ENCODE peak calls at places on chromosomes 12 and 14, in seven cellular contexts. K is PC-9; Y is choroid plexus epithelial cell; H is NB4; D is CD4-positive, CD25-positive, alpha-beta regulatory T cell; W is heart left ventricle; O is psoas muscle. I is an unnamed sample.

GRCh38 chr12:132456944-132457495 is 32.9 kb upstream of the FBRSL1 start:
- DNase-seq in K (no peak), Y (no peak), H (no peak), D (no peak), W (no peak), O (no peak), I (no peak)

GRCh38 chr12:12992418-12993175 is 7.5 kb downstream of the HEBP1 start:
- DNase-seq in K (no peak), Y (peak), H (peak), D (no peak), W (peak), O (no peak), I (peak)

GRCh38 chr12:104750061-104750460 is 208.0 kb downstream of the SLC41A2 start:
- DNase-seq in K (peak), Y (peak), H (peak), D (no peak), W (no peak), O (no peak), I (peak)

GRCh38 chr12:20599757-20600156 is 95.4 kb upstream of the SLCO1C1 start:
- DNase-seq in K (no peak), Y (no peak), H (no peak), D (no peak), W (no peak), O (no peak), I (peak)

GRCh38 chr12:56677680-56678079 is 10.4 kb downstream of the PTGES3 start:
- DNase-seq in K (no peak), Y (no peak), H (no peak), D (no peak), W (no peak), O (no peak), I (no peak)

GRCh38 chr12:67981236-67982164 is 7.7 kb upstream of the IFNG-AS1 start:
- DNase-seq in K (peak), Y (peak), H (peak), D (no peak), W (no peak), O (no peak), I (peak)

GRCh38 chr14:68140111-68140741 is 320.6 kb downstream of the RAD51B start:
- DNase-seq in K (peak), Y (peak), H (no peak), D (no peak), W (peak), O (no peak), I (peak)

GRCh38 chr14:61462566-61463195 is 141.3 kb downstream of the PRKCH start:
- DNase-seq in K (peak), Y (peak), H (no peak), D (no peak), W (no peak), O (no peak), I (peak)

GRCh38 chr14:99537399-99537798 is 56.2 kb downstream of the CCNK start:
- DNase-seq in K (no peak), Y (peak), H (no peak), D (no peak), W (peak), O (no peak), I (peak)

GRCh38 chr12:100058482-100059029 is 73.8 kb upstream of the ANKS1B start:
- DNase-seq in K (peak), Y (peak), H (peak), D (no peak), W (no peak), O (no peak), I (peak)

GRCh38 chr12:57985685-57986084 is 44.3 kb downstream of the ATP23 start:
- DNase-seq in K (no peak), Y (no peak), H (no peak), D (no peak), W (no peak), O (no peak), I (no peak)

GRCh38 chr12:117857632-117858274 is 111.0 kb downstream of the KSR2 start:
- DNase-seq in K (peak), Y (peak), H (peak), D (peak), W (no peak), O (no peak), I (peak)

GRCh38 chr14:88352299-88353097 is 29.4 kb upstream of the KCNK10 start:
- DNase-seq in K (no peak), Y (no peak), H (no peak), D (no peak), W (no peak), O (no peak), I (no peak)

GRCh38 chr14:83733670-83734069 is 1796.3 kb upstream of the FLRT2 start:
- DNase-seq in K (no peak), Y (no peak), H (no peak), D (no peak), W (no peak), O (no peak), I (no peak)

GRCh38 chr12:2359725-2360629 is 307.2 kb downstream of the CACNA1C start:
- DNase-seq in K (no peak), Y (no peak), H (peak), D (no peak), W (no peak), O (no peak), I (no peak)

GRCh38 chr12:48002773-48003218 is 1.5 kb downstream of the COL2A1 start:
- DNase-seq in K (no peak), Y (peak), H (no peak), D (no peak), W (peak), O (peak), I (peak)
- H3K4me3 ChIP-seq in K (no peak), Y (peak), H (no peak), D (no peak), W (peak), O (peak), I (peak)

DNA sequence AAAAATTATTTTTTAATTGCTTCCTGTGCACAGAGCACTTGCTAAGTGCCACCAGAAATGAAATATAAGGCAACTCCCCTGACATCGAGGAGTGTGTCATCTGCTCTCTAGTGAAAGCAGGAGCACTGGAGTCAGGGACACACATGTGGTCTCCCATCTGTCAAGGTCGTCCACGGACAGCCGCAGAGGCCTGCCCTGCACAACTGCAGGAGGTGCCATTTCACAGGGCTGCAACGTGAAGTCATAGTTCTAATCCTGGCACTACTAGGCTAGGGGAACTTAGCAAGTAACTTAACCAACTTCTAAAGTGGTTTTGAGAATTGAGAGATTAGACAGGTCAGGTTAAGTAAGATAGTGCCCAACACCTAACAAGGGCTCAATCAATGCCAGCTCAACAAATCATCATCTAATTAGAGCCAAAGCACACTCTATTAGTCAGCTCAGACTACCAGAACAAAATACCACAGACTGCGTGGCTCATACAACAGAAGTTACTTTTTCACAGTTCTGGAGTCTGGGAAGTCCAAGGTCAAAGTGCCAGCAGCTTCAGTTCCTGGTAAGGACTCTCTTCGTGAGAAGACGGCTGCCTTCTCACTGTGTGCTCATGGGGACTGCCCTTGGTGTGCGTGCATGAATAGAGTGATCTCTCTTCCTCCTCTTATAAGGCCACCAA is 30.7 kb downstream of the FOXN3 start:
- DNase-seq in K (no peak), Y (peak), H (no peak), D (no peak), W (peak), O (peak), I (peak)
- H3K4me3 ChIP-seq in K (no peak), Y (no peak), H (no peak), D (no peak), W (no peak), O (peak), I (no peak)

GRCh38 chr14:94770251-94770749 is 387 bp upstream of the GSC start:
- DNase-seq in K (no peak), Y (peak), H (no peak), D (no peak), W (no peak), O (no peak), I (no peak)
- H3K4me3 ChIP-seq in K (no peak), Y (peak), H (no peak), D (no peak), W (peak), O (peak), I (peak)

GRCh38 chr12:990649-991349 is at the start of gene ERC1:
- DNase-seq in K (peak), Y (peak), H (peak), D (peak), W (peak), O (peak), I (peak)

GRCh38 chr12:989051-989450 is 2.0 kb upstream of the ERC1 start:
- DNase-seq in K (no peak), Y (no peak), H (no peak), D (no peak), W (no peak), O (no peak), I (no peak)

GRCh38 chr12:989751-990278 is 1.2 kb upstream of the ERC1 start:
- DNase-seq in K (no peak), Y (peak), H (peak), D (no peak), W (peak), O (no peak), I (peak)

GRCh38 chr12:990308-990648 is 745 bp upstream of the ERC1 start:
- DNase-seq in K (peak), Y (peak), H (peak), D (peak), W (peak), O (peak), I (peak)

DNA sequence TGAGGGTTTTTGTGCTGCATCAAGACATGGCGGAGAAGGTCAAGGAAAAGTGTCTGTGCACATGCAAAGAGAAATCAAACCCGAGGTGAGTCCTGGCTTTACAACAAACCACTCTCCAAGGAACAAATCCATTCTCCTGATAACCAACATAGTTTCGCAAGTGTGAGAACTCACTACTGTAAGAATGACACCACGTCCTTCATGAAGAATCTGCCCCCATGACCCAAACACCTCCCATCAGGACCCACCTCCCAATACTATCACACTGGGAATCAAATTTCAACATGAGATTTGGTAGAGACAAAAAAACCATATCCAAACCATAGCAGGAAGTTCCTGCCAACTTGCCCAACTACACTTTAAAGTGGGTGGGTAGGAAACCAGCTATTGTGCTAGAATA is 2.4 kb upstream of the ERC1 start:
- DNase-seq in K (peak), Y (peak), H (peak), D (no peak), W (no peak), O (no peak), I (peak)
- H3K4me3 ChIP-seq in K (no peak), Y (no peak), H (peak), D (no peak), W (peak), O (peak), I (peak)

GRCh38 chr12:124230117-124230757 is 64.7 kb upstream of the RFLNA start:
- DNase-seq in K (no peak), Y (no peak), H (no peak), D (no peak), W (no peak), O (no peak), I (no peak)
- H3K4me3 ChIP-seq in K (no peak), Y (no peak), H (no peak), D (no peak), W (no peak), O (no peak), I (no peak)

DNA sequence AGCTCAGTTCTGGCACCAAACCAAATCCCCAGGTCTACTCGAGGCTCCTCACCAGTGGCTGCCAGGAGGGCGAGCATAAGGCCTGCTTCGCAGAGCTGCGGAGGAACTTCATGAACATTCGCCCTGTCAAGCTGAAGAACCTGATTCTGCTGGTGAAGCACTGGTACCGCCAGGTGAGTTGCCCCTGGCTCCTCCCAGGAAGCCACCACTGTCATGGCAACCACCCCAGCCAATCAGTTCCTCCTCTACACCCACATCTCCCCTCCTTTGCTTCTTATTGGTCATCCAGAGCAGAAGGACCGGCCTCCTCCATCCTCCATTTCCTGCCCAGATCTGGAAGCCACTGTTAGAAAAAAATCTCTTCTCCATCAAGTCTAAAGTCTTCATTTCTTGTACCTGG is 17.2 kb upstream of the OAS2 start:
- DNase-seq in K (no peak), Y (no peak), H (no peak), D (no peak), W (no peak), O (no peak), I (no peak)
- H3K4me3 ChIP-seq in K (no peak), Y (no peak), H (no peak), D (no peak), W (no peak), O (no peak), I (no peak)

I was measured in GM23248.